ENCODE peak calls at places on chromosomes 6 and 20, in nine cellular contexts. One of them, this sample, is unnamed. For H3K4me1, the result is how much of the 10 kb centered on the place peaks cover.

GRCh38 chr20:24979036-24979960 is 13.3 kb downstream of the APMAP start:
- DNase-seq in kidney: no peak
- DNase-seq in stomach: no peak
- DNase-seq in left lung: no peak
- DNase-seq in HCT116: no peak
- DNase-seq in mesenchymal stem cell: no peak
- DNase-seq in Peyer's patch: no peak
- DNase-seq in H1: no peak
- DNase-seq in thoracic aorta: no peak
- DNase-seq in this sample: no peak

GRCh38 chr6:142613981-142614380 is 312.2 kb downstream of the ADGRG6 start:
- DNase-seq in kidney: no peak
- DNase-seq in mesenchymal stem cell: no peak
- DNase-seq in thoracic aorta: no peak
- DNase-seq in HCT116: no peak
- DNase-seq in H1: no peak
- DNase-seq in stomach: no peak
- DNase-seq in Peyer's patch: no peak
- DNase-seq in left lung: no peak
- DNase-seq in this sample: no peak

GRCh38 chr20:55160996-55161395 is 685.6 kb downstream of the DOK5 start:
- DNase-seq in stomach: no peak
- DNase-seq in thoracic aorta: no peak
- DNase-seq in left lung: no peak
- DNase-seq in mesenchymal stem cell: no peak
- DNase-seq in kidney: no peak
- DNase-seq in H1: no peak
- DNase-seq in Peyer's patch: no peak
- DNase-seq in HCT116: no peak
- DNase-seq in this sample: no peak

GRCh38 chr6:108959972-108960582 is 111.9 kb downstream of the ARMC2 start:
- DNase-seq in thoracic aorta: no peak
- DNase-seq in stomach: no peak
- DNase-seq in mesenchymal stem cell: no peak
- DNase-seq in left lung: no peak
- DNase-seq in kidney: no peak
- DNase-seq in Peyer's patch: no peak
- DNase-seq in HCT116: no peak
- DNase-seq in H1: no peak
- DNase-seq in this sample: no peak

GRCh38 chr20:8255945-8256632 is 124.0 kb downstream of the PLCB1 start:
- DNase-seq in Peyer's patch: no peak
- DNase-seq in stomach: no peak
- DNase-seq in mesenchymal stem cell: peak
- DNase-seq in HCT116: no peak
- DNase-seq in H1: no peak
- DNase-seq in thoracic aorta: no peak
- DNase-seq in kidney: no peak
- DNase-seq in left lung: peak
- DNase-seq in this sample: peak

GRCh38 chr6:155014715-155015300 is 19.7 kb downstream of the TIAM2 start:
- DNase-seq in Peyer's patch: no peak
- DNase-seq in HCT116: no peak
- DNase-seq in stomach: no peak
- DNase-seq in thoracic aorta: no peak
- DNase-seq in kidney: no peak
- DNase-seq in left lung: no peak
- DNase-seq in H1: no peak
- DNase-seq in mesenchymal stem cell: peak
- DNase-seq in this sample: no peak

GRCh38 chr6:81865712-81866111 is 113.2 kb upstream of the TENT5A start:
- DNase-seq in Peyer's patch: no peak
- DNase-seq in left lung: no peak
- DNase-seq in thoracic aorta: no peak
- DNase-seq in mesenchymal stem cell: peak
- DNase-seq in stomach: no peak
- DNase-seq in kidney: no peak
- DNase-seq in H1: no peak
- DNase-seq in HCT116: no peak
- DNase-seq in this sample: no peak

GRCh38 chr6:21594427-21595264 is 1.1 kb downstream of the SOX4 start:
- DNase-seq in thoracic aorta: peak
- DNase-seq in HCT116: no peak
- DNase-seq in H1: no peak
- DNase-seq in mesenchymal stem cell: peak
- DNase-seq in kidney: peak
- DNase-seq in stomach: peak
- DNase-seq in Peyer's patch: peak
- DNase-seq in left lung: peak
- DNase-seq in this sample: peak

GRCh38 chr6:12440981-12441380 is 150.8 kb downstream of the EDN1 start:
- DNase-seq in thoracic aorta: no peak
- DNase-seq in H1: no peak
- DNase-seq in left lung: no peak
- DNase-seq in mesenchymal stem cell: peak
- DNase-seq in HCT116: no peak
- DNase-seq in stomach: no peak
- DNase-seq in Peyer's patch: no peak
- DNase-seq in kidney: no peak
- DNase-seq in this sample: no peak

DNA sequence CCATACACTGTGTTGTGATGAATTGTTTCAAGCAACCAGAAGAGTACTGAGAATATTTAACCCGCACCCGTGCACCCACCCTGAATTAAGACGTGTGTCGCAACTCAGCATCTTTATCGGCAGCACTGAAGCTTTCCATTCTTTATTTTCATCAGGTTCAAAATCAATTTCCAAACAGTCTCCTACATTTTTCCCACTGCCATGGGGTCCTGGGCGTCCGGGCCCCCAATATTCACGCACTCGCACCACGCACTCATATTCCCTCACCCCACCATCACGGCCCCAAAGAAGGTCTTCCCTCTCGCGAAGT is 1.8 kb downstream of the LTB start:
- DNase-seq in mesenchymal stem cell: no peak
- DNase-seq in stomach: no peak
- DNase-seq in thoracic aorta: no peak
- DNase-seq in left lung: no peak
- DNase-seq in kidney: no peak
- DNase-seq in HCT116: no peak
- DNase-seq in H1: no peak
- DNase-seq in Peyer's patch: no peak
- DNase-seq in this sample: no peak
- H3K4me1 ChIP-seq in mesenchymal stem cell: under half
- H3K4me1 ChIP-seq in stomach: under half
- H3K4me1 ChIP-seq in thoracic aorta: under half
- H3K4me1 ChIP-seq in left lung: half or more
- H3K4me1 ChIP-seq in kidney: under half
- H3K4me1 ChIP-seq in HCT116: under half
- H3K4me1 ChIP-seq in H1: under half
- H3K4me1 ChIP-seq in Peyer's patch: under half
- H3K4me1 ChIP-seq in this sample: under half

GRCh38 chr6:158849899-158850806 is 31.0 kb upstream of the EZR start:
- DNase-seq in kidney: no peak
- DNase-seq in Peyer's patch: no peak
- DNase-seq in stomach: peak
- DNase-seq in left lung: no peak
- DNase-seq in H1: no peak
- DNase-seq in HCT116: peak
- DNase-seq in thoracic aorta: no peak
- DNase-seq in mesenchymal stem cell: peak
- DNase-seq in this sample: no peak

GRCh38 chr6:158850807-158851115 is 31.6 kb upstream of the EZR start:
- DNase-seq in mesenchymal stem cell: no peak
- DNase-seq in left lung: no peak
- DNase-seq in H1: no peak
- DNase-seq in HCT116: no peak
- DNase-seq in Peyer's patch: no peak
- DNase-seq in thoracic aorta: no peak
- DNase-seq in kidney: no peak
- DNase-seq in stomach: no peak
- DNase-seq in this sample: no peak

GRCh38 chr6:158847786-158848185 is 28.6 kb upstream of the EZR start:
- DNase-seq in Peyer's patch: no peak
- DNase-seq in mesenchymal stem cell: no peak
- DNase-seq in left lung: no peak
- DNase-seq in kidney: no peak
- DNase-seq in thoracic aorta: no peak
- DNase-seq in HCT116: no peak
- DNase-seq in stomach: no peak
- DNase-seq in H1: no peak
- DNase-seq in this sample: no peak

GRCh38 chr6:158847012-158847529 is 27.9 kb upstream of the EZR start:
- DNase-seq in H1: no peak
- DNase-seq in HCT116: no peak
- DNase-seq in thoracic aorta: no peak
- DNase-seq in kidney: no peak
- DNase-seq in Peyer's patch: no peak
- DNase-seq in left lung: no peak
- DNase-seq in stomach: no peak
- DNase-seq in mesenchymal stem cell: no peak
- DNase-seq in this sample: no peak

GRCh38 chr6:158848441-158848840 is 29.3 kb upstream of the EZR start:
- DNase-seq in Peyer's patch: no peak
- DNase-seq in kidney: no peak
- DNase-seq in HCT116: no peak
- DNase-seq in mesenchymal stem cell: no peak
- DNase-seq in stomach: peak
- DNase-seq in left lung: no peak
- DNase-seq in H1: no peak
- DNase-seq in thoracic aorta: no peak
- DNase-seq in this sample: no peak
- H3K4me1 ChIP-seq in Peyer's patch: under half
- H3K4me1 ChIP-seq in kidney: under half
- H3K4me1 ChIP-seq in HCT116: under half
- H3K4me1 ChIP-seq in mesenchymal stem cell: under half
- H3K4me1 ChIP-seq in stomach: under half
- H3K4me1 ChIP-seq in left lung: under half
- H3K4me1 ChIP-seq in H1: under half
- H3K4me1 ChIP-seq in thoracic aorta: under half
- H3K4me1 ChIP-seq in this sample: under half

DNA sequence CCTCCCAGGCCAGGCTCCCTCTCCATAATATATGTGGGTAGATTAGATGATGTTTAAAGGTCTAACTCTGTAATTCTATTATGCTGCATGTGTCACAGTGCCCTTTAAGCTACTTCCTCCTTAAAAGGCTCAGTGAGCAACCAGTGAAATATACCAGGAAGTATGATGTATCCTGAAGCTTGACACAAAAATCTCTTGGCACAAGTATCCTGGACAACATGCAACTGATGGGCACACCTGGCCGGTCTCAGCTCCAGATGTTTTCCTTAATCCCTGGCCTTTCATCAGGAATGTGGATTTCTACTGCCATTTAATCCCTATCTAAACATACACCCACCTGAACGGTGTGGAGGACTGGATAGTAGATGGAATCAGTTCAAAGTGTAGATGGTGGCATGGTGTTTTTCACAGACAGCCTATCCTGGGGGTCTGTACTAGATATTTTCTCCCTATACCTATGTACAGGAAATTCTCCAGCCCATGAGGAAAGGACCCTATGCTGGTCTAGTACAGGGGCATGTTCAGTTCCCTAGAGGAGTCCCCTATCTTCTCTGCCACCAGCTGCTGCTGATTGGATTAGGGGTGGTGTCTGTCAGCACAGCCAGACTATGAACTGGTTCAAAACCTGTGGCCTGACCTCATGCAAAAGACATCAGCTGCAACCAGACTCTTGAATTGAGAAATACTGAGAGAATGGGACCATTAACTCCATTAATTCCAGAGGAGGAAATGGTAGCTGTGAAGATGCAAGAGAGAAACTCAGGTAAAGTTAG is 59.4 kb upstream of the CITED2 start:
- DNase-seq in Peyer's patch: no peak
- DNase-seq in left lung: no peak
- DNase-seq in kidney: no peak
- DNase-seq in HCT116: no peak
- DNase-seq in mesenchymal stem cell: no peak
- DNase-seq in stomach: no peak
- DNase-seq in thoracic aorta: no peak
- DNase-seq in H1: no peak
- DNase-seq in this sample: no peak
- H3K4me1 ChIP-seq in Peyer's patch: under half
- H3K4me1 ChIP-seq in left lung: under half
- H3K4me1 ChIP-seq in kidney: under half
- H3K4me1 ChIP-seq in HCT116: under half
- H3K4me1 ChIP-seq in mesenchymal stem cell: under half
- H3K4me1 ChIP-seq in stomach: under half
- H3K4me1 ChIP-seq in thoracic aorta: under half
- H3K4me1 ChIP-seq in H1: under half
- H3K4me1 ChIP-seq in this sample: under half

GRCh38 chr20:1490643-1491042 is 577 bp downstream of the SIRPB2 start:
- DNase-seq in mesenchymal stem cell: no peak
- DNase-seq in HCT116: no peak
- DNase-seq in kidney: no peak
- DNase-seq in stomach: no peak
- DNase-seq in Peyer's patch: no peak
- DNase-seq in thoracic aorta: no peak
- DNase-seq in H1: no peak
- DNase-seq in left lung: no peak
- DNase-seq in this sample: no peak
- H3K4me1 ChIP-seq in mesenchymal stem cell: under half
- H3K4me1 ChIP-seq in HCT116: under half
- H3K4me1 ChIP-seq in kidney: under half
- H3K4me1 ChIP-seq in stomach: under half
- H3K4me1 ChIP-seq in Peyer's patch: under half
- H3K4me1 ChIP-seq in thoracic aorta: under half
- H3K4me1 ChIP-seq in H1: under half
- H3K4me1 ChIP-seq in left lung: half or more
- H3K4me1 ChIP-seq in this sample: under half

GRCh38 chr6:87919416-87919815 is 128.2 kb upstream of the SPACA1 start:
- DNase-seq in mesenchymal stem cell: no peak
- DNase-seq in thoracic aorta: no peak
- DNase-seq in kidney: no peak
- DNase-seq in HCT116: no peak
- DNase-seq in Peyer's patch: no peak
- DNase-seq in H1: no peak
- DNase-seq in left lung: no peak
- DNase-seq in stomach: no peak
- DNase-seq in this sample: no peak
- H3K4me1 ChIP-seq in mesenchymal stem cell: under half
- H3K4me1 ChIP-seq in thoracic aorta: under half
- H3K4me1 ChIP-seq in kidney: under half
- H3K4me1 ChIP-seq in HCT116: under half
- H3K4me1 ChIP-seq in Peyer's patch: under half
- H3K4me1 ChIP-seq in H1: under half
- H3K4me1 ChIP-seq in left lung: under half
- H3K4me1 ChIP-seq in stomach: under half
- H3K4me1 ChIP-seq in this sample: under half